ENCODE peak calls at places on chromosome 19, in six cellular contexts. One of them, this sample, is unnamed.

GRCh38 chr19:41311072-41311471 is 1.1 kb downstream of the CCDC97 start:
- DNase-seq in SK-N-SH: no peak
- DNase-seq in K562: no peak
- DNase-seq in A549: no peak
- DNase-seq in IMR-90: no peak
- DNase-seq in H1: no peak
- DNase-seq in this sample: no peak

GRCh38 chr19:5068251-5069090 is 99.6 kb downstream of the KDM4B start:
- DNase-seq in SK-N-SH: no peak
- DNase-seq in K562: no peak
- DNase-seq in A549: no peak
- DNase-seq in IMR-90: no peak
- DNase-seq in H1: no peak
- DNase-seq in this sample: no peak

GRCh38 chr19:28862238-28862637 is 350.7 kb downstream of the UQCRFS1 start:
- DNase-seq in SK-N-SH: no peak
- DNase-seq in K562: peak; percentile 12
- DNase-seq in A549: no peak
- DNase-seq in IMR-90: no peak
- DNase-seq in H1: no peak
- DNase-seq in this sample: no peak

GRCh38 chr19:33473644-33474305 is 47.8 kb downstream of the PEPD start:
- DNase-seq in SK-N-SH: no peak
- DNase-seq in K562: no peak
- DNase-seq in A549: no peak
- DNase-seq in IMR-90: peak; percentile 55
- DNase-seq in H1: no peak
- DNase-seq in this sample: no peak

GRCh38 chr19:19427935-19428334 is 22.5 kb downstream of the GATAD2A start:
- DNase-seq in SK-N-SH: no peak
- DNase-seq in K562: no peak
- DNase-seq in A549: no peak
- DNase-seq in IMR-90: no peak
- DNase-seq in H1: no peak
- DNase-seq in this sample: no peak

GRCh38 chr19:30969586-30969985 is 379.6 kb downstream of the TSHZ3 start:
- DNase-seq in SK-N-SH: no peak
- DNase-seq in K562: no peak
- DNase-seq in A549: no peak
- DNase-seq in IMR-90: no peak
- DNase-seq in H1: no peak
- DNase-seq in this sample: no peak

GRCh38 chr19:35347171-35347929 is at the start of gene FFAR1:
- DNase-seq in SK-N-SH: no peak
- DNase-seq in K562: peak; percentile 13
- DNase-seq in A549: no peak
- DNase-seq in IMR-90: no peak
- DNase-seq in H1: peak; percentile 38
- DNase-seq in this sample: no peak

GRCh38 chr19:44576843-44577565 is 36.4 kb upstream of the IGSF23 start:
- DNase-seq in SK-N-SH: peak; percentile 32
- DNase-seq in K562: peak; percentile 41
- DNase-seq in A549: peak; percentile 81
- DNase-seq in IMR-90: peak; percentile 20
- DNase-seq in H1: no peak
- DNase-seq in this sample: peak; percentile 39

GRCh38 chr19:57566396-57567256 is 7.0 kb upstream of the ZNF550 start:
- DNase-seq in SK-N-SH: no peak
- DNase-seq in K562: peak; percentile 26
- DNase-seq in A549: peak; percentile 60
- DNase-seq in IMR-90: peak; percentile 38
- DNase-seq in H1: no peak
- DNase-seq in this sample: peak; percentile 34

GRCh38 chr19:5828661-5829566 is 10.6 kb downstream of the FUT6 start:
- DNase-seq in SK-N-SH: peak; percentile 89
- DNase-seq in K562: no peak
- DNase-seq in A549: no peak
- DNase-seq in IMR-90: no peak
- DNase-seq in H1: peak; percentile 70
- DNase-seq in this sample: no peak

GRCh38 chr19:24033308-24033961 is 53.6 kb upstream of the ZNF254 start:
- DNase-seq in SK-N-SH: peak; percentile 94
- DNase-seq in K562: peak; percentile 94
- DNase-seq in A549: peak; percentile 94
- DNase-seq in IMR-90: peak; percentile 91
- DNase-seq in H1: peak; percentile 84
- DNase-seq in this sample: peak; percentile 52

GRCh38 chr19:35991731-35992450 is 3.1 kb upstream of the SDHAF1 start:
- DNase-seq in SK-N-SH: no peak
- DNase-seq in K562: no peak
- DNase-seq in A549: no peak
- DNase-seq in IMR-90: no peak
- DNase-seq in H1: no peak
- DNase-seq in this sample: no peak

GRCh38 chr19:43778651-43779050 is 2.1 kb downstream of the KCNN4 start:
- DNase-seq in SK-N-SH: no peak
- DNase-seq in K562: no peak
- DNase-seq in A549: no peak
- DNase-seq in IMR-90: no peak
- DNase-seq in H1: no peak
- DNase-seq in this sample: no peak

GRCh38 chr19:40507892-40508291 is 41.1 kb downstream of the SPTBN4 start:
- DNase-seq in SK-N-SH: no peak
- DNase-seq in K562: peak; percentile 48
- DNase-seq in A549: peak; percentile 42
- DNase-seq in IMR-90: no peak
- DNase-seq in H1: no peak
- DNase-seq in this sample: no peak

GRCh38 chr19:10516671-10517286 is 468 bp downstream of the S1PR5 start:
- DNase-seq in SK-N-SH: no peak
- DNase-seq in K562: no peak
- DNase-seq in A549: no peak
- DNase-seq in IMR-90: no peak
- DNase-seq in H1: no peak
- DNase-seq in this sample: no peak

GRCh38 chr19:10516064-10516385 is 1.2 kb downstream of the S1PR5 start:
- DNase-seq in SK-N-SH: no peak
- DNase-seq in K562: no peak
- DNase-seq in A549: no peak
- DNase-seq in IMR-90: no peak
- DNase-seq in H1: no peak
- DNase-seq in this sample: no peak

GRCh38 chr19:10517760-10518443 is 655 bp upstream of the S1PR5 start:
- DNase-seq in SK-N-SH: peak; percentile 69
- DNase-seq in K562: peak; percentile 62
- DNase-seq in A549: peak; percentile 45
- DNase-seq in IMR-90: peak; percentile 15
- DNase-seq in H1: peak; percentile 87
- DNase-seq in this sample: no peak

GRCh38 chr19:10518444-10519361 is 1.5 kb upstream of the S1PR5 start:
- DNase-seq in SK-N-SH: peak; percentile 51
- DNase-seq in K562: no peak
- DNase-seq in A549: no peak
- DNase-seq in IMR-90: no peak
- DNase-seq in H1: peak; percentile 59
- DNase-seq in this sample: no peak

GRCh38 chr19:10517361-10517759 is at the start of gene S1PR5:
- DNase-seq in SK-N-SH: peak; percentile 70
- DNase-seq in K562: peak; percentile 46
- DNase-seq in A549: peak; percentile 35
- DNase-seq in IMR-90: no peak
- DNase-seq in H1: no peak
- DNase-seq in this sample: no peak
- H3K4me2 ChIP-seq in SK-N-SH: peak within 1 kb of the TSS; percentile 79
- H3K4me2 ChIP-seq in K562: peak within 1 kb of the TSS; percentile 49
- H3K4me2 ChIP-seq in A549: peak within 1 kb of the TSS; percentile 99
- H3K4me2 ChIP-seq in IMR-90: peak within 1 kb of the TSS; percentile 86
- H3K4me2 ChIP-seq in H1: peak within 1 kb of the TSS; percentile 82
- H3K4me2 ChIP-seq in this sample: peak within 1 kb of the TSS; percentile 100

DNA sequence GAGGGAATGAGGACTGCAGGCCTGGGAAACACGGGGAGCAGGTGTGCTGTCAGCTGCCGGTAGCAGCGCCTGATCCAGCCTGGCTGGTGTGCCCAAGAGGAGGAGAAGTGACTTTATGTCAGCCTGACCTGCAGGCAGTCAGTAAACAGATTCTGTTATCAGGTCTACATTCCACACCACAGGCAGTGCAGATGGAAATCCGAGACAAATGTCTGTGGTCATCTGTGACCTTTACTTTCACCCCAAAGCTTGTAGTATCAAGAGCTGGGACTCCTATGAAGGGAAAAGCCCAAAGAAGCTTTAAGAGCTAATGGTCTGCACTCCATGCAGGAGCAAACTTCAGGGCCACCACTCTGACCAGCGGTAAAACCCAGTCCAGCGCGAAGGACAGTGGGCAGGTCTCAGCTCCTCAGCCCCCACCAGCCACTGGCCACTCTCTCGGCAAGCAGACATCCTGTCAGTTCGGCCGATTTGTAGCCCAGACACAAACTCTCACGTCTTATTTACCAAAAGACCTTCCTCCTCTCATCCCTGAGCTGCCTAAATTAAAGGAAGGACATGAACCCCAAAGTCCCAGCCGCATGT is 7.7 kb downstream of the EPS15L1 start:
- DNase-seq in SK-N-SH: peak; percentile 50
- DNase-seq in K562: peak; percentile 64
- DNase-seq in A549: no peak
- DNase-seq in IMR-90: peak; percentile 64
- DNase-seq in H1: no peak
- DNase-seq in this sample: no peak
- TF ChIP-seq RAD21 in SK-N-SH: no peak
- TF ChIP-seq RAD21 in K562: no peak
- TF ChIP-seq RAD21 in A549: no peak
- TF ChIP-seq RAD21 in IMR-90: no peak
- TF ChIP-seq RAD21 in H1: no peak
- TF ChIP-seq RAD21 in this sample: no peak

GRCh38 chr19:50817941-50818858 is 5.4 kb downstream of the KLK1 start:
- DNase-seq in SK-N-SH: peak; percentile 95
- DNase-seq in K562: peak; percentile 97
- DNase-seq in A549: peak; percentile 67
- DNase-seq in IMR-90: no peak
- DNase-seq in H1: peak; percentile 99
- DNase-seq in this sample: peak; percentile 48
- H3K4me2 ChIP-seq in SK-N-SH: peak overlapping the region; percentile 69
- H3K4me2 ChIP-seq in K562: peak overlapping the region; percentile 93
- H3K4me2 ChIP-seq in A549: peak overlapping the region; percentile 93
- H3K4me2 ChIP-seq in IMR-90: peak overlapping the region; percentile 77
- H3K4me2 ChIP-seq in H1: peak overlapping the region; percentile 81
- H3K4me2 ChIP-seq in this sample: peak overlapping the region; percentile 94

GRCh38 chr19:54431255-54431838 is 16.1 kb downstream of the TTYH1 start:
- DNase-seq in SK-N-SH: no peak
- DNase-seq in K562: no peak
- DNase-seq in A549: peak; percentile 41
- DNase-seq in IMR-90: peak; percentile 28
- DNase-seq in H1: no peak
- DNase-seq in this sample: peak; percentile 48
- TF ChIP-seq RAD21 in SK-N-SH: no peak
- TF ChIP-seq RAD21 in K562: no peak
- TF ChIP-seq RAD21 in A549: no peak
- TF ChIP-seq RAD21 in IMR-90: no peak
- TF ChIP-seq RAD21 in H1: no peak
- TF ChIP-seq RAD21 in this sample: no peak

DNA sequence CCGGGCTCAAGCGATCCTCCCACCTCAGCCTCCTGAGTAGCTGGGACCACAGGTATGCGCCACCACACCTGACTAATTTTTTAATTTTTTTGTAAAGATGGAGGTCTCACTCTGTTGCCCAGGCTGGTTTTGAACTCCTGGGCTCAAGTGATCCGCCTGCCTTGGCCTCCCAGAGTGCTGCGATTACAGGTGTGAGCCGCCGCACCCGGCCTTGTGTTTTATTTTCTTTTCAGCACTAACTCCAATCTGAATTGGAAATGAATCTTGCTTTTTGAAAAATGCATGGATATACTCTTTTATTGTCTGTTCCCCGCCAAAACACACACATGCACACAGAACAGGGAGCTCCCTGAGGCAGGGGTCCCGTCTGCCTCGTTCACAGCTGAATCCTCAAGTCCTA is 1.3 kb upstream of the ISOC2 start:
- DNase-seq in SK-N-SH: no peak
- DNase-seq in K562: no peak
- DNase-seq in A549: no peak
- DNase-seq in IMR-90: no peak
- DNase-seq in H1: no peak
- DNase-seq in this sample: no peak
- H3K4me2 ChIP-seq in SK-N-SH: peak overlapping the region; percentile 81
- H3K4me2 ChIP-seq in K562: peak overlapping the region; percentile 99
- H3K4me2 ChIP-seq in A549: peak overlapping the region; percentile 93
- H3K4me2 ChIP-seq in IMR-90: no peak overlapping the region
- H3K4me2 ChIP-seq in H1: no peak overlapping the region
- H3K4me2 ChIP-seq in this sample: peak overlapping the region; percentile 98

DNA sequence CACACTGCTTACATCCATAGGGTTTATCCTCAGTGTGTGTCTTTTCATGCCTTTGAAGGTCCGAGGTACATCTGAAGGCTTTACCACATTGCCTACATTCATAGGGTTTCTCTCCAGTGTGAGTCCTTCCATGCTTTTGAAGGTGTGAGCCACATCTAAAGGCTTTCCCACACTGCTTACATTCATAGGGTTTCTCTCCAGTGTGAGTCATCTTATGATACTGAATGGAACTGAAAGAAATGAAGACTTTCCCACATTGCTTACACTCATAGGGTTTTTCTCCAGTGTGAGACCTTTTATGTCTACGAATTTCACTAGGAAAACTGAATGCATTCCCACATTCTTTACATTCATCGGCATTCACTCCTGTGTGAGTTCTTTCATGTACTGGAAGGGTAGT is 7.1 kb downstream of the ZNF20 start:
- DNase-seq in SK-N-SH: no peak
- DNase-seq in K562: no peak
- DNase-seq in A549: no peak
- DNase-seq in IMR-90: no peak
- DNase-seq in H1: no peak
- DNase-seq in this sample: no peak
- TF ChIP-seq RAD21 in SK-N-SH: no peak
- TF ChIP-seq RAD21 in K562: no peak
- TF ChIP-seq RAD21 in A549: no peak
- TF ChIP-seq RAD21 in IMR-90: no peak
- TF ChIP-seq RAD21 in H1: no peak
- TF ChIP-seq RAD21 in this sample: no peak

DNA sequence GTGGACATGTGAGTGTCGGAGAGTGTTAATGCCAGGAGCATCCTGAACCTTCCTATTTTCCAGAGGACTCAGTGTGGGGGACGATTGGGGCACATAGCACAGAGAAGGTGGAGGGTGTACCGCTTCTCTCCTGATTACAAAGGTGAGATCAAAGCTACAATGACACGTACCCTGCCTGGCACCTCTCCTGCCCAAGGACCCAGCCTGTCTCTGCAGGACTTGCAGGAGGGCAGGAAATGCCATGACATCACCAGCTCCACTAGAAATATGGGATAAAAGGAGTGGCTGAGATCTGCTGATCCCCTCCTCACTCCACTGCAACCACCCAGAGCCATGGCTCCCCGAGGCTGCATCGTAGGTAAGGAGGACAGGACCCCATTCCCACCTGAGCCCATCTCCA is at the start of gene IGFL1:
- DNase-seq in SK-N-SH: no peak
- DNase-seq in K562: no peak
- DNase-seq in A549: no peak
- DNase-seq in IMR-90: no peak
- DNase-seq in H1: no peak
- DNase-seq in this sample: no peak
- H3K4me2 ChIP-seq in SK-N-SH: no peak within 1 kb of the TSS
- H3K4me2 ChIP-seq in K562: no peak within 1 kb of the TSS
- H3K4me2 ChIP-seq in A549: no peak within 1 kb of the TSS
- H3K4me2 ChIP-seq in IMR-90: no peak within 1 kb of the TSS
- H3K4me2 ChIP-seq in H1: no peak within 1 kb of the TSS
- H3K4me2 ChIP-seq in this sample: no peak within 1 kb of the TSS

This sample was measured in HCT116.